ENCODE peak calls at places on chromosomes 3 and 15, in seven cellular contexts. W is activated CD4-positive, alpha-beta T cell treated with anti-CD3 and anti-CD28 coated beads, Interleukin-2, amount 50 U/mL, for 24 hours; Y is GM18507; R is stimulated activated CD4-positive, alpha-beta T cell treated with anti-CD3 and anti-CD28 coated beads, Interleukin-2, amount 100 ng/mL, for 48 hours; D is NCI-H146; B is EH; H is H9. E is an unnamed sample.

GRCh38 chr15:89799011-89799924 is 15.4 kb downstream of the ANPEP start:
- DNase-seq in Y (no peak), W (no peak), R (no peak), H (no peak), D (no peak), B (no peak), E (no peak)

GRCh38 chr3:58621086-58621830 is 44.1 kb upstream of the FAM107A start:
- DNase-seq in B (no peak), R (no peak), W (no peak), D (no peak), H (no peak), Y (no peak), E (no peak)

GRCh38 chr3:113287111-113287817 is 75.9 kb downstream of the BOC start:
- DNase-seq in R (no peak), W (no peak), H (no peak), Y (no peak), B (peak; percentile 68), D (no peak), E (no peak)

GRCh38 chr3:117171124-117171523 is 461.5 kb downstream of the TUSC7 start:
- DNase-seq in B (no peak), H (no peak), W (no peak), R (no peak), Y (no peak), D (no peak), E (no peak)

GRCh38 chr3:186783731-186784515 is 546 bp downstream of the EIF4A2 start:
- DNase-seq in D (peak; percentile 84), Y (no peak), H (peak; percentile 58), R (peak; percentile 69), W (no peak), B (peak; percentile 81), E (peak; percentile 89)

GRCh38 chr15:48354694-48355303 is 23.6 kb downstream of the DUT start:
- DNase-seq in D (no peak), R (no peak), Y (no peak), H (no peak), W (no peak), B (peak; percentile 40), E (no peak)

GRCh38 chr3:16741890-16742289 is 136.7 kb upstream of the DAZL start:
- DNase-seq in D (no peak), R (peak; percentile 23), H (no peak), W (no peak), Y (no peak), B (peak; percentile 81), E (no peak)

GRCh38 chr3:54859204-54859603 is 68.7 kb downstream of the LRTM1 start:
- DNase-seq in B (peak; percentile 77), W (no peak), R (no peak), Y (no peak), H (no peak), D (no peak), E (no peak)

GRCh38 chr3:171792549-171792948 is 17.7 kb downstream of the PLD1 start:
- DNase-seq in Y (no peak), W (no peak), H (no peak), D (no peak), R (no peak), B (peak; percentile 31), E (no peak)

E was measured in naive thymus-derived CD4-positive, alpha-beta T cell.